ENCODE peak calls at places on chromosome 6, in four cellular contexts. I is IMR-90, O is left ventricle myocardium inferior, P is cardiac muscle cell. T is an unnamed sample.

GRCh38 chr6:161409353-161409752 is 135.5 kb upstream of the AGPAT4 start:
- DNase-seq in I (no peak), O (no peak), P (no peak), T (no peak)

GRCh38 chr6:81875776-81876293 is 123.4 kb upstream of the TENT5A start:
- DNase-seq in I (no peak), O (no peak), P (no peak), T (no peak)

GRCh38 chr6:168361766-168362165 is 42.2 kb upstream of the DACT2 start:
- DNase-seq in I (no peak), O (no peak), P (no peak), T (no peak)

GRCh38 chr6:106747139-106747538 is 117.8 kb downstream of the QRSL1 start:
- DNase-seq in I (no peak), O (no peak), P (no peak), T (no peak)

GRCh38 chr6:159422041-159422984 is 253.1 kb downstream of the FNDC1 start:
- DNase-seq in I (no peak), O (peak), P (peak), T (peak)

GRCh38 chr6:96196633-96197032 is 180.9 kb downstream of the FUT9 start:
- DNase-seq in I (no peak), O (no peak), P (no peak), T (no peak)

GRCh38 chr6:170292111-170292777 is 1.4 kb upstream of the DLL1 start:
- DNase-seq in I (no peak), O (no peak), P (no peak), T (no peak)

GRCh38 chr6:141724731-141725130 is 408.0 kb upstream of the GJE1 start:
- DNase-seq in I (no peak), O (no peak), P (no peak), T (no peak)

GRCh38 chr6:6026513-6027205 is 19.9 kb upstream of the NRN1 start:
- DNase-seq in I (no peak), O (no peak), P (no peak), T (no peak)

GRCh38 chr6:1311400-1312192 is at the start of gene FOXQ1:
- DNase-seq in I (peak), O (no peak), P (peak), T (no peak)

GRCh38 chr6:27133281-27134227 is 113.9 kb upstream of the PRSS16 start:
- DNase-seq in I (peak), O (peak), P (peak), T (peak)

GRCh38 chr6:21885101-21885500 is 291.6 kb downstream of the SOX4 start:
- DNase-seq in I (no peak), O (no peak), P (no peak), T (no peak)
- H3K4me3 ChIP-seq in I (no peak), O (no peak), P (no peak), T (no peak)

DNA sequence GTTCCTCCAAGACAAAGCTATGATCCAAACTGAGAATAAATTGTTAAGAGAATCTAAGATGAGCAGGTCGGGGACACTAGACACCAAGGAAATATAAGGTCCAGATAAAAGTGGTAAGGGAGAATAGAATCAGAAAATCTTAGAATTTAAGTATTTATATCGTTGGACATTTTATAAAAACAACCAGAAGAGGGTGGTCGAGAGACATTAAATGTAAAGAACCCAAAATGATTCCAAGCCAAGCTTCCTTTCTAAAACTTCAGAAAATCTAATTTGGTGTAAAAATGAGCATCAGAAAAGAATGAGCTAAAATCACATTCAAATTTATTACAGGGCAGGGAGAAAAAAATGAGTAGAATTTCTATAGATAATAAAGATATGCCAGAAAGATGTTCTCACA is 97.8 kb upstream of the OGFRL1 start:
- DNase-seq in I (peak), O (no peak), P (peak), T (no peak)
- TF ChIP-seq CTCF in I (peak), O (peak), P (peak), T (peak)

GRCh38 chr6:134177236-134177635 is 124.8 kb upstream of the SLC2A12 start:
- DNase-seq in I (no peak), O (no peak), P (no peak), T (no peak)
- H3K4me3 ChIP-seq in I (peak), O (peak), P (no peak), T (no peak)

GRCh38 chr6:69231983-69232382 is 564.8 kb downstream of the LMBRD1 start:
- DNase-seq in I (no peak), O (no peak), P (no peak), T (no peak)

GRCh38 chr6:69233195-69233524 is 563.6 kb downstream of the LMBRD1 start:
- DNase-seq in I (no peak), O (no peak), P (no peak), T (no peak)

DNA sequence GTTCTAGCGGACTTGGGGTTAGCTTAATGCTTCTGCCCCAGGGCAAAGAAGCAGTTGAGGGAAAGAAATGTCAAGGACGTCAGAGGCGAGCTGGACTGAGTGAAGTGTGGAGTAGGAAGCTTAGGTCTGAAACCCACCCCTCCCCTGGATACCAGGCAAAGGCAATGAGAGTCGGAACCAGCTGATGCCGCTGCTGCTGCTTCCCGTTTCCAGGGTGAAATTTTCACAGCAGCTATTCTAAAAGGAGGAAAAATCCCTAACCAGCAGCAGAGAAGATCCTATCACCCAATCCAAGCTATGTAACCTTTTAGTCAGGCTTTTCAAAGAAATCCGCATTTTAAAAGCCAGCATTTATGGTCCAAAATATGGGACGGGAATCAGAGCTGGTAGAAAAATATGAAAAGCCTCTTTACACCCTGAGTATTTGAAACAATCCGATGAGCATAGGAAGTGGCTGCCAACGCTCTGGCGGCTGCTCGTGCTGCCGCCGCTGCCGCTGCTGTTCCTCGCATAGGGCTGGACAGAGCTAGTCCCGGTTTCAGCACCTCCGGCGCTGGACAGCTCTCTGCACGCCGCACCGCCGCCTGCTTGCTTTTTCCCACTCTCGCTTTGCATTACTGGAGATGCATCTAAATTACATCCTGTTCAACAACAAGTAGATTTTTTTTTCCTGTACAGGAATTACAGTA is 564.2 kb downstream of the LMBRD1 start:
- DNase-seq in I (peak), O (peak), P (peak), T (peak)
- TF ChIP-seq CTCF in I (no peak), O (no peak), P (no peak), T (no peak)

DNA sequence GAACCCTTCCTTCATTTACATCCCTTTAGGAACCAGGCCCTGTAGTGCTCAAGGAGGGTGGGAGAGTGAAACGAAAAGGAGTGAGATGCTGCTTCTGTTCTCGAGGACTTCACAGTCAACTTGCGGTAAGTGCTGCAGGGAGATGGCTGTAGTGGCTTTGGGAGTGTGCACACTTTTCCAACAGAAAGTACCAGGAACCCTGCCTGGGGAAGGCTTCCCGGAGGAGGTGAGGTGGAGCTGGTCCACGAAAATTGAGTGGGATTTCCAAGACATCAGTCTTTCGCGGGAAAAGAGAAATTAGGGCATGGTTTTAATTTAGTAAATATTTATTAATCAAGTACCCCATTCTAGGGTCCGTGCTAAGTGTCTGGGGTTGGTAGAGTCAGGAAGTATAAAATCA is 12.7 kb downstream of the TRIM31 start:
- DNase-seq in I (no peak), O (no peak), P (no peak), T (no peak)
- H3K4me3 ChIP-seq in I (no peak), O (peak), P (no peak), T (peak)

GRCh38 chr6:150894935-150895686 is 29.6 kb downstream of the MTHFD1L start:
- DNase-seq in I (peak), O (no peak), P (peak), T (no peak)
- TF ChIP-seq CTCF in I (peak), O (no peak), P (no peak), T (no peak)

T was measured in heart right ventricle.